ENCODE peak calls at places on chromosomes 13 and 19, in five cellular contexts. L is esophagus squamous epithelium, Y is thoracic aorta, R is cardiac muscle cell, M is endothelial cell of umbilical vein. A is an unnamed sample.

GRCh38 chr13:29581666-29582065 is 13.8 kb downstream of the SLC7A1 start:
- DNase-seq in L (no peak), Y (no peak), R (no peak), M (no peak), A (no peak)

GRCh38 chr13:71866173-71867091 is 572 bp downstream of the DACH1 start:
- DNase-seq in L (no peak), Y (no peak), R (peak), M (peak), A (peak)

GRCh38 chr13:52599853-52600603 is 42.2 kb upstream of the HNRNPA1L2 start:
- DNase-seq in L (no peak), Y (no peak), R (peak), M (peak), A (peak)

GRCh38 chr19:33346665-33347064 is 26.8 kb upstream of the CEBPG start:
- DNase-seq in L (no peak), Y (no peak), R (no peak), M (no peak), A (no peak)

GRCh38 chr19:20423381-20424207 is 142.0 kb downstream of the ZNF737 start:
- DNase-seq in L (no peak), Y (no peak), R (peak), M (no peak), A (peak)

GRCh38 chr13:108807841-108808240 is 178.4 kb downstream of the MYO16 start:
- DNase-seq in L (no peak), Y (no peak), R (no peak), M (no peak), A (no peak)

GRCh38 chr13:21913010-21913409 is 242.1 kb downstream of the FGF9 start:
- DNase-seq in L (no peak), Y (no peak), R (no peak), M (no peak), A (no peak)

GRCh38 chr13:44825951-44826350 is 163.3 kb downstream of the NUFIP1 start:
- DNase-seq in L (no peak), Y (no peak), R (no peak), M (no peak), A (no peak)

GRCh38 chr13:65133094-65133493 is 2097.0 kb downstream of the PCDH9 start:
- DNase-seq in L (no peak), Y (no peak), R (no peak), M (no peak), A (no peak)

GRCh38 chr13:52991344-52992020 is 37.1 kb upstream of the OLFM4 start:
- DNase-seq in L (no peak), Y (no peak), R (no peak), M (no peak), A (no peak)

GRCh38 chr13:45949161-45949560 is 97.6 kb upstream of the SIAH3 start:
- DNase-seq in L (no peak), Y (no peak), R (no peak), M (no peak), A (no peak)

GRCh38 chr19:52880895-52881389 is 16.5 kb downstream of the ZNF320 start:
- DNase-seq in L (no peak), Y (no peak), R (no peak), M (no peak), A (no peak)

GRCh38 chr13:23321534-23322241 is 111.8 kb downstream of the SACS start:
- DNase-seq in L (no peak), Y (peak), R (peak), M (peak), A (peak)

GRCh38 chr13:43154839-43155238 is 131.5 kb downstream of the DNAJC15 start:
- DNase-seq in L (no peak), Y (no peak), R (no peak), M (no peak), A (no peak)

GRCh38 chr13:72692884-72693514 is 34.4 kb downstream of the MZT1 start:
- DNase-seq in L (no peak), Y (no peak), R (no peak), M (no peak), A (no peak)

GRCh38 chr13:98300956-98301641 is 124.0 kb upstream of the RNF113B start:
- DNase-seq in L (no peak), Y (no peak), R (peak), M (peak), A (peak)

DNA sequence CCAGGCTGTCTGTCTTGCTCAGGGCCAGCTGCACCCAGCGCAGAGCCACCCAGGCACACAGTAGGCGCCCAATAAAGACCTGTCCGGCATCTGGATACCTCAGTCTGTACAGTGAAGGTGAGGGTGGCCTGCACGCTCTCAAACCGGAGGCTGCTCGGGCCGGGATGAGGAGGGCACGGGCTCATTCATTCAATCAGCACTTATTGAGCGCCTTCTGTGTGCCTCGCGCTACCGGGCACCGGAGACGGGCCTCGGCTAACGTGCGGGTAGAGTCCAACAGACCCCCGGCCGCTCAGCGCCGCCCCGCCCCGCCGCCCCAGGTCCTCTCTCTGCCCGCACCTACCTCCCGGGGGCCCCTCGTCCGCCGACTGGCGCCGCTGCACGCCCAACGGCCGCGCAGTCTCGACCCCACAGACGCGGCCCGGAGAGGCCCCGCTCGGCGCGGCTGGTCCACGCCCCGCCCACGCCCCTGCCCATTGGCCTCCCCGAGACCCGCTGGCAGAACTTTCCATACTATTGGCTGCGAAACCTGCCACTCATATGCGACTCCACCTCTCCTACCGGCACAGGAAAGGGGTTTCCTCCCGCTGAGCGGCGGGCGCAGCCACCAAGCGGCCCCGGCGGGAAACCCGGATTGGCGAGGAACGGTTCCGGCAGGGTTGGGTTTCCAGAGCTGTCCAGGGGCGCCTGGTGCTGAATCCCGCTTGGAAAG is at the start of gene SLC39A3:
- DNase-seq in L (peak), Y (peak), R (peak), M (peak), A (peak)
- TF ChIP-seq CTCF in L (no peak), Y (peak), R (peak), M (no peak), A (peak)

GRCh38 chr13:27372896-27373295 is 51.5 kb upstream of the GTF3A start:
- DNase-seq in L (no peak), Y (no peak), R (peak), M (no peak), A (no peak)
- TF ChIP-seq CTCF in L (no peak), Y (no peak), R (no peak), M (no peak), A (no peak)

GRCh38 chr19:39154084-39154625 is 28.6 kb downstream of the PAK4 start:
- DNase-seq in L (no peak), Y (no peak), R (no peak), M (no peak), A (no peak)

GRCh38 chr19:39155114-39155700 is 29.6 kb downstream of the PAK4 start:
- DNase-seq in L (no peak), Y (no peak), R (no peak), M (no peak), A (no peak)

GRCh38 chr19:39155741-39156140 is 30.2 kb downstream of the PAK4 start:
- DNase-seq in L (no peak), Y (no peak), R (no peak), M (no peak), A (no peak)

GRCh38 chr19:39156230-39156890 is 30.8 kb downstream of the PAK4 start:
- DNase-seq in L (no peak), Y (no peak), R (peak), M (no peak), A (peak)

GRCh38 chr19:39154626-39155100 is 29.1 kb downstream of the PAK4 start:
- DNase-seq in L (no peak), Y (no peak), R (peak), M (no peak), A (no peak)
- TF ChIP-seq CTCF in L (no peak), Y (no peak), R (no peak), M (no peak), A (no peak)

GRCh38 chr19:4829001-4829712 is 2.4 kb downstream of the TICAM1 start:
- DNase-seq in L (no peak), Y (no peak), R (no peak), M (no peak), A (no peak)
- TF ChIP-seq CTCF in L (no peak), Y (no peak), R (no peak), M (no peak), A (no peak)

GRCh38 chr19:51800849-51801244 is 5.9 kb downstream of the FPR3 start:
- DNase-seq in L (no peak), Y (no peak), R (peak), M (no peak), A (no peak)

GRCh38 chr19:51799998-51800848 is 5.3 kb downstream of the FPR3 start:
- DNase-seq in L (no peak), Y (no peak), R (peak), M (no peak), A (peak)

GRCh38 chr19:51798127-51798526 is 3.2 kb downstream of the FPR3 start:
- DNase-seq in L (no peak), Y (no peak), R (no peak), M (no peak), A (no peak)

GRCh38 chr19:51798958-51799310 is 4.0 kb downstream of the FPR3 start:
- DNase-seq in L (no peak), Y (peak), R (no peak), M (no peak), A (no peak)

DNA sequence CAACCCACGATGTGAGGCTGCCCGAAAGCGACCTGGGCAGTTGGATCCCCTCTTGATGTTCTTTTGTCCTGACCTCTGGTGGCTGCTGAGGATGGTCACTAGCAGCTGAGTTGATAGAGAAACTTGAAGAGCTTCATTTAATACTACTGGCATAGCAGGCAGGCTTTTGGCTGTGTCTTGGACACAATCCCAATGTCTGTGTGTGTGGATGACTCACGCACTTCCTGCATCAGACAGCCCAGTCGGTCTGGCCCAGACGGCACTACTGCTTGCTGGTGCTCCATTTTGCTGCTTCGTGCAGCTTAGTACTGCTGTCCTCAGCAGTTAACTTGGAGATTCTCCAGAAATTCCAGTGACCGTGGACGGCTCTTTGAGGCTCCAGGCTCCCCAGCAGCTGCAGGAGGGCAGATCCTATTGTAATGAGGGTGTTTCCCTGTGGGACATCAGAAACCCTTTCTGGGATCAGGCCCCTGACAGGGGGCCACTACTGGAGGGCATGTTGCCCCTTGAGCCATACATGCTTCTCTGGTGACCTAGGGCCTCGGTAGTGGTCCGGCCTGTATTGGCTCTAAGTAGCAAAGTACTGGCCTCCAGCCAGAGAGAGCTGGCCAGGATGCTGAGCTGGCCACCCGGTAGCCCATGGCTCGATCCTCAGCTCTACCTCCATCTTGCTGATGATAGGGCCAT is 4.5 kb downstream of the FPR3 start:
- DNase-seq in L (no peak), Y (peak), R (peak), M (peak), A (peak)
- TF ChIP-seq CTCF in L (no peak), Y (no peak), R (peak), M (no peak), A (peak)

DNA sequence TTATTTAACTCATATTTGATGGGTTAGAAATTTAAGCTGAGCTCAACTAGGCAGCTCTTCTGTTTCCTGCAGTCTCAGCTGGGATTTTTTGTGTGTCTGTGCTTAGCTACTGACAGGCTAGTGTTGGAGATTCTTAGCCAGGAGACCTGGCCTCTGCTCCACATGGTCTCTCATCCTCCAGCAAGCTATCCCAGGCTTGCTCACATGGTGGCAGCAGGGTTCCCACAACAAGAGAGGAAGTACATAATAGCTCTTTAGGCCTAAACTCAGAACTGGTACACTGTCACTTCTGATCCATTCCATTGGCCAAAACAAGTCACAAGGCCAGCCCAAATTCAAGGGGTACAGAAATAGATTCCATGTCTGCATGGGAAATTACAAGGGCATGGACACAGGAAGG is 406.2 kb downstream of the SUCLA2 start:
- DNase-seq in L (no peak), Y (no peak), R (peak), M (no peak), A (no peak)
- TF ChIP-seq CTCF in L (no peak), Y (no peak), R (no peak), M (no peak), A (no peak)

GRCh38 chr13:100547805-100548204 is 40.8 kb downstream of the GGACT start:
- DNase-seq in L (no peak), Y (no peak), R (no peak), M (no peak), A (peak)
- TF ChIP-seq CTCF in L (no peak), Y (no peak), R (no peak), M (no peak), A (no peak)